ENCODE peak calls at places on chromosomes 6 and 20, in six cellular contexts. One of them, this sample, is unnamed. For H3K4me1, the result is how much of the 10 kb centered on the place peaks cover.

GRCh38 chr6:139364302-139364981 is 10.0 kb downstream of the CITED2 start:
- DNase-seq in ovary: no peak
- DNase-seq in sigmoid colon: no peak
- DNase-seq in A549: peak
- DNase-seq in H1: no peak
- DNase-seq in tibial nerve: no peak
- DNase-seq in this sample: no peak

GRCh38 chr20:63777614-63778013 is 38.0 kb downstream of the SLC2A4RG start:
- DNase-seq in ovary: peak
- DNase-seq in sigmoid colon: no peak
- DNase-seq in A549: no peak
- DNase-seq in H1: no peak
- DNase-seq in tibial nerve: no peak
- DNase-seq in this sample: no peak

GRCh38 chr6:4603291-4603690 is 172.9 kb upstream of the CDYL start:
- DNase-seq in ovary: no peak
- DNase-seq in sigmoid colon: peak
- DNase-seq in A549: no peak
- DNase-seq in H1: no peak
- DNase-seq in tibial nerve: peak
- DNase-seq in this sample: peak

GRCh38 chr20:53981752-53982437 is 88.5 kb downstream of the BCAS1 start:
- DNase-seq in ovary: no peak
- DNase-seq in sigmoid colon: no peak
- DNase-seq in A549: no peak
- DNase-seq in H1: no peak
- DNase-seq in tibial nerve: no peak
- DNase-seq in this sample: no peak

GRCh38 chr6:26032387-26033131 is 54.7 kb upstream of the HFE start:
- DNase-seq in ovary: no peak
- DNase-seq in sigmoid colon: no peak
- DNase-seq in A549: no peak
- DNase-seq in H1: no peak
- DNase-seq in tibial nerve: no peak
- DNase-seq in this sample: peak

GRCh38 chr6:41767112-41767946 is 12.4 kb downstream of the FRS3 start:
- DNase-seq in ovary: no peak
- DNase-seq in sigmoid colon: peak
- DNase-seq in A549: no peak
- DNase-seq in H1: no peak
- DNase-seq in tibial nerve: no peak
- DNase-seq in this sample: peak

GRCh38 chr20:36435799-36436541 is 105.3 kb upstream of the MYL9 start:
- DNase-seq in ovary: peak
- DNase-seq in sigmoid colon: peak
- DNase-seq in A549: peak
- DNase-seq in H1: peak
- DNase-seq in tibial nerve: peak
- DNase-seq in this sample: peak

GRCh38 chr6:13044390-13044789 is 283.9 kb downstream of the TBC1D7 start:
- DNase-seq in ovary: no peak
- DNase-seq in sigmoid colon: no peak
- DNase-seq in A549: peak
- DNase-seq in H1: peak
- DNase-seq in tibial nerve: no peak
- DNase-seq in this sample: no peak

GRCh38 chr20:5844063-5844681 is 94.0 kb downstream of the SHLD1 start:
- DNase-seq in ovary: no peak
- DNase-seq in sigmoid colon: no peak
- DNase-seq in A549: peak
- DNase-seq in H1: no peak
- DNase-seq in tibial nerve: no peak
- DNase-seq in this sample: no peak

GRCh38 chr6:122749451-122750050 is 30.0 kb upstream of the FABP7 start:
- DNase-seq in ovary: no peak
- DNase-seq in sigmoid colon: no peak
- DNase-seq in A549: no peak
- DNase-seq in H1: no peak
- DNase-seq in tibial nerve: no peak
- DNase-seq in this sample: no peak

GRCh38 chr6:2790588-2790987 is 25.4 kb downstream of the WRNIP1 start:
- DNase-seq in ovary: no peak
- DNase-seq in sigmoid colon: no peak
- DNase-seq in A549: peak
- DNase-seq in H1: no peak
- DNase-seq in tibial nerve: no peak
- DNase-seq in this sample: no peak

GRCh38 chr6:150567360-150567759 is 32.3 kb upstream of the PLEKHG1 start:
- DNase-seq in ovary: no peak
- DNase-seq in sigmoid colon: no peak
- DNase-seq in A549: no peak
- DNase-seq in H1: no peak
- DNase-seq in tibial nerve: no peak
- DNase-seq in this sample: no peak

GRCh38 chr6:134299236-134299635 is 18.7 kb downstream of the SGK1 start:
- DNase-seq in ovary: peak
- DNase-seq in sigmoid colon: no peak
- DNase-seq in A549: no peak
- DNase-seq in H1: no peak
- DNase-seq in tibial nerve: no peak
- DNase-seq in this sample: no peak

GRCh38 chr6:53837875-53838806 is 43.3 kb downstream of the LRRC1 start:
- DNase-seq in ovary: no peak
- DNase-seq in sigmoid colon: peak
- DNase-seq in A549: no peak
- DNase-seq in H1: no peak
- DNase-seq in tibial nerve: no peak
- DNase-seq in this sample: no peak

GRCh38 chr6:46011241-46012085 is 4.2 kb downstream of the CLIC5 start:
- DNase-seq in ovary: no peak
- DNase-seq in sigmoid colon: no peak
- DNase-seq in A549: no peak
- DNase-seq in H1: no peak
- DNase-seq in tibial nerve: no peak
- DNase-seq in this sample: peak

GRCh38 chr6:170227521-170227983 is 63.3 kb downstream of the DLL1 start:
- DNase-seq in ovary: no peak
- DNase-seq in sigmoid colon: peak
- DNase-seq in A549: no peak
- DNase-seq in H1: no peak
- DNase-seq in tibial nerve: no peak
- DNase-seq in this sample: no peak

GRCh38 chr20:47318027-47318595 is 38.4 kb downstream of the ZMYND8 start:
- DNase-seq in ovary: peak
- DNase-seq in sigmoid colon: peak
- DNase-seq in A549: no peak
- DNase-seq in H1: peak
- DNase-seq in tibial nerve: no peak
- DNase-seq in this sample: peak

GRCh38 chr6:122033564-122034181 is 365.8 kb upstream of the HSF2 start:
- DNase-seq in ovary: no peak
- DNase-seq in sigmoid colon: no peak
- DNase-seq in A549: peak
- DNase-seq in H1: no peak
- DNase-seq in tibial nerve: no peak
- DNase-seq in this sample: no peak

GRCh38 chr6:74991573-74992332 is 214.1 kb downstream of the COL12A1 start:
- DNase-seq in ovary: no peak
- DNase-seq in sigmoid colon: no peak
- DNase-seq in A549: no peak
- DNase-seq in H1: no peak
- DNase-seq in tibial nerve: no peak
- DNase-seq in this sample: no peak

GRCh38 chr20:51400051-51400926 is 142.2 kb downstream of the NFATC2 start:
- DNase-seq in ovary: no peak
- DNase-seq in sigmoid colon: no peak
- DNase-seq in A549: no peak
- DNase-seq in H1: no peak
- DNase-seq in tibial nerve: no peak
- DNase-seq in this sample: peak

GRCh38 chr6:166106076-166106686 is 61.5 kb downstream of the TBXT start:
- DNase-seq in ovary: peak
- DNase-seq in sigmoid colon: peak
- DNase-seq in A549: peak
- DNase-seq in H1: peak
- DNase-seq in tibial nerve: peak
- DNase-seq in this sample: peak

GRCh38 chr6:43968110-43968965 is 158.9 kb downstream of the MRPL14 start:
- DNase-seq in ovary: no peak
- DNase-seq in sigmoid colon: no peak
- DNase-seq in A549: no peak
- DNase-seq in H1: peak
- DNase-seq in tibial nerve: no peak
- DNase-seq in this sample: no peak

GRCh38 chr6:170291271-170292110 is 613 bp upstream of the DLL1 start:
- DNase-seq in ovary: no peak
- DNase-seq in sigmoid colon: peak
- DNase-seq in A549: no peak
- DNase-seq in H1: peak
- DNase-seq in tibial nerve: no peak
- DNase-seq in this sample: peak

GRCh38 chr6:159312204-159312603 is 143.0 kb downstream of the FNDC1 start:
- DNase-seq in ovary: no peak
- DNase-seq in sigmoid colon: no peak
- DNase-seq in A549: no peak
- DNase-seq in H1: no peak
- DNase-seq in tibial nerve: no peak
- DNase-seq in this sample: no peak

GRCh38 chr6:115667478-115667996 is 393.2 kb downstream of the FRK start:
- DNase-seq in ovary: no peak
- DNase-seq in sigmoid colon: no peak
- DNase-seq in A549: no peak
- DNase-seq in H1: no peak
- DNase-seq in tibial nerve: no peak
- DNase-seq in this sample: no peak

GRCh38 chr6:14472964-14473363 is 355.4 kb downstream of the CD83 start:
- DNase-seq in ovary: no peak
- DNase-seq in sigmoid colon: no peak
- DNase-seq in A549: no peak
- DNase-seq in H1: no peak
- DNase-seq in tibial nerve: no peak
- DNase-seq in this sample: no peak

GRCh38 chr6:1482381-1483166 is 93.2 kb downstream of the FOXF2 start:
- DNase-seq in ovary: no peak
- DNase-seq in sigmoid colon: no peak
- DNase-seq in A549: no peak
- DNase-seq in H1: no peak
- DNase-seq in tibial nerve: no peak
- DNase-seq in this sample: no peak

GRCh38 chr6:31826793-31827285 is 699 bp upstream of the HSPA1B start:
- DNase-seq in ovary: peak
- DNase-seq in sigmoid colon: peak
- DNase-seq in A549: peak
- DNase-seq in H1: peak
- DNase-seq in tibial nerve: peak
- DNase-seq in this sample: peak

DNA sequence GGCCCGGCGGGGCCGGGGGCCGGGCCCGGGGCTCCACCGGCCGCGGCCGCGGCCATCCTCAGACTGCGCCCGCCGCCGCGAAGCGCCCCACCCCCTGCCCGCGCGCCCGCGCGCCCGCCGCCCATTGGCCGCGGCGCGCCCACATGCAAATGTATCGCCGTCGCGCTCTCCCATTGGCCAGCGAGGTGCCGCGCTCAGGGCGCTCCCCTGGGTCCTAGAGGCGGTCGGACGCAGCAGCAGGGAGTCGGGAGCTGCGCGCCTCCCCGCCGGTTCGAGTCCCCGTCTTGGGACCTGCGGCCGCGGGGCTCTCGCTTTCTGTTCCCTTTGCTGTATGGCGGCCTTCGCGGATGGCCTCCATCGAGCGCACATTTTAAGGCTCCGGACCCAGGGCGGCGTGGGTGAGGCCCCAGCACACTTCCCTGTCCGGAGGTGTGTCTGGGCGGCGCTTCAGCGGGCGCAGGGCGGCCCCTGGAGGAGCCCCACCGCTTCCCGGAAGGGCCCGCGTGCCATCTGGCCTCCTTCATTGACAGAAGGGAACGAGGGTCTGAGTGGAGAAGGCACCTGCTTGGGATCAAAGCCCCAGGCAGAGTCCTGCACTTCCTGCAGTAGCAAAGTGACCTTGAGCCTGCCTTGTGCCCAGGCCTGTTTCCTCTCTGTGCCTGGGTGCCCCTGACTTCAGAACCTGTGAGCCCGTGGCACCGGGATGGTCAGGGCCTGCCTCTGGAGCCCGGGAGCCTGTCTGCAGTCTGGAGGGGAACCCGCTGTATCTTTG is at the start of gene CABLES2:
- DNase-seq in ovary: peak
- DNase-seq in sigmoid colon: peak
- DNase-seq in A549: peak
- DNase-seq in H1: peak
- DNase-seq in tibial nerve: peak
- DNase-seq in this sample: peak
- TF ChIP-seq EP300 in ovary: no peak
- TF ChIP-seq EP300 in sigmoid colon: no peak
- TF ChIP-seq EP300 in A549: no peak
- TF ChIP-seq EP300 in H1: no peak
- TF ChIP-seq EP300 in tibial nerve: peak
- TF ChIP-seq EP300 in this sample: no peak

GRCh38 chr6:107026965-107027364 is 1.0 kb upstream of the MTRES1 start:
- DNase-seq in ovary: no peak
- DNase-seq in sigmoid colon: no peak
- DNase-seq in A549: no peak
- DNase-seq in H1: no peak
- DNase-seq in tibial nerve: no peak
- DNase-seq in this sample: no peak

GRCh38 chr6:107033136-107033535 is 5.1 kb downstream of the MTRES1 start:
- DNase-seq in ovary: no peak
- DNase-seq in sigmoid colon: no peak
- DNase-seq in A549: no peak
- DNase-seq in H1: no peak
- DNase-seq in tibial nerve: no peak
- DNase-seq in this sample: no peak

GRCh38 chr6:107032051-107032450 is 4.1 kb downstream of the MTRES1 start:
- DNase-seq in ovary: no peak
- DNase-seq in sigmoid colon: no peak
- DNase-seq in A549: no peak
- DNase-seq in H1: no peak
- DNase-seq in tibial nerve: no peak
- DNase-seq in this sample: no peak

GRCh38 chr6:107030151-107030550 is 2.2 kb downstream of the MTRES1 start:
- DNase-seq in ovary: no peak
- DNase-seq in sigmoid colon: no peak
- DNase-seq in A549: no peak
- DNase-seq in H1: no peak
- DNase-seq in tibial nerve: no peak
- DNase-seq in this sample: no peak
- H3K4me3 ChIP-seq in ovary: no peak
- H3K4me3 ChIP-seq in sigmoid colon: no peak
- H3K4me3 ChIP-seq in A549: no peak
- H3K4me3 ChIP-seq in H1: no peak
- H3K4me3 ChIP-seq in tibial nerve: no peak
- H3K4me3 ChIP-seq in this sample: no peak

GRCh38 chr6:144341831-144342527 is 56.8 kb downstream of the UTRN start:
- DNase-seq in ovary: no peak
- DNase-seq in sigmoid colon: no peak
- DNase-seq in A549: no peak
- DNase-seq in H1: no peak
- DNase-seq in tibial nerve: no peak
- DNase-seq in this sample: peak
- H3K4me1 ChIP-seq in ovary: under half
- H3K4me1 ChIP-seq in sigmoid colon: under half
- H3K4me1 ChIP-seq in A549: half or more
- H3K4me1 ChIP-seq in H1: under half
- H3K4me1 ChIP-seq in tibial nerve: half or more
- H3K4me1 ChIP-seq in this sample: under half

GRCh38 chr6:34243131-34243771 is 5.6 kb downstream of the SMIM29 start:
- DNase-seq in ovary: peak
- DNase-seq in sigmoid colon: peak
- DNase-seq in A549: no peak
- DNase-seq in H1: no peak
- DNase-seq in tibial nerve: no peak
- DNase-seq in this sample: no peak
- TF ChIP-seq EP300 in ovary: no peak
- TF ChIP-seq EP300 in sigmoid colon: no peak
- TF ChIP-seq EP300 in A549: no peak
- TF ChIP-seq EP300 in H1: no peak
- TF ChIP-seq EP300 in tibial nerve: no peak
- TF ChIP-seq EP300 in this sample: no peak

This sample was measured in transverse colon.